ENCODE peak calls at places on chromosomes 2 and 18, in five cellular contexts. U is HCT116, Y is stomach, J is H1, Z is sigmoid colon. M is an unnamed sample.

GRCh38 chr2:70616168-70616694 is 62.6 kb upstream of the TGFA start:
- DNase-seq in U (no peak), Y (no peak), J (no peak), Z (no peak), M (no peak)

GRCh38 chr2:51720826-51721225 is 688.9 kb upstream of the NRXN1 start:
- DNase-seq in U (no peak), Y (no peak), J (no peak), Z (no peak), M (no peak)

GRCh38 chr2:152434395-152435182 is 99.6 kb downstream of the FMNL2 start:
- DNase-seq in U (no peak), Y (no peak), J (no peak), Z (no peak), M (no peak)

GRCh38 chr18:59650266-59650820 is 46.9 kb downstream of the CCBE1 start:
- DNase-seq in U (no peak), Y (no peak), J (peak), Z (no peak), M (no peak)

GRCh38 chr2:102736174-102736606 is 25.6 kb upstream of the TMEM182 start:
- DNase-seq in U (no peak), Y (peak), J (no peak), Z (no peak), M (no peak)

GRCh38 chr2:7986431-7986830 is 695.4 kb upstream of the ID2 start:
- DNase-seq in U (no peak), Y (no peak), J (no peak), Z (no peak), M (no peak)

GRCh38 chr18:46711444-46711863 is 45.4 kb downstream of the ST8SIA5 start:
- DNase-seq in U (no peak), Y (no peak), J (no peak), Z (no peak), M (no peak)

GRCh38 chr2:120878970-120879369 is 143.3 kb downstream of the GLI2 start:
- DNase-seq in U (no peak), Y (no peak), J (no peak), Z (no peak), M (no peak)

GRCh38 chr2:169193624-169194023 is 124.3 kb downstream of the DHRS9 start:
- DNase-seq in U (no peak), Y (no peak), J (no peak), Z (no peak), M (no peak)

GRCh38 chr2:232006282-232006681 is 44.8 kb downstream of the DIS3L2 start:
- DNase-seq in U (no peak), Y (no peak), J (no peak), Z (no peak), M (no peak)

GRCh38 chr2:241795021-241795999 is 13.7 kb upstream of the NEU4 start:
- DNase-seq in U (no peak), Y (no peak), J (no peak), Z (no peak), M (no peak)

GRCh38 chr2:128444044-128444771 is 125.5 kb upstream of the HS6ST1 start:
- DNase-seq in U (no peak), Y (peak), J (peak), Z (peak), M (peak)

GRCh38 chr2:230161180-230161579 is 58.6 kb downstream of the SP110 start:
- DNase-seq in U (no peak), Y (no peak), J (no peak), Z (no peak), M (no peak)

GRCh38 chr2:12083081-12083569 is 336.7 kb downstream of the LPIN1 start:
- DNase-seq in U (no peak), Y (no peak), J (no peak), Z (no peak), M (no peak)

GRCh38 chr2:54866179-54866578 is 142.7 kb downstream of the EML6 start:
- DNase-seq in U (no peak), Y (no peak), J (no peak), Z (no peak), M (no peak)

GRCh38 chr18:34707670-34708069 is 2.4 kb upstream of the DTNA start:
- DNase-seq in U (peak), Y (no peak), J (no peak), Z (peak), M (peak)

GRCh38 chr2:240277073-240277806 is 136.8 kb upstream of the OTOS start:
- DNase-seq in U (no peak), Y (peak), J (no peak), Z (no peak), M (no peak)

GRCh38 chr2:79585701-79586428 is 73.0 kb downstream of the CTNNA2 start:
- DNase-seq in U (no peak), Y (no peak), J (no peak), Z (no peak), M (no peak)

GRCh38 chr2:20173496-20174402 is 51.2 kb downstream of the SDC1 start:
- DNase-seq in U (no peak), Y (peak), J (no peak), Z (no peak), M (peak)

GRCh38 chr2:227509824-227510619 is 38.1 kb downstream of the AGFG1 start:
- DNase-seq in U (peak), Y (no peak), J (no peak), Z (no peak), M (no peak)

GRCh38 chr2:171513719-171514160 is 8.5 kb upstream of the CYBRD1 start:
- DNase-seq in U (no peak), Y (no peak), J (no peak), Z (no peak), M (no peak)

GRCh38 chr2:19611491-19612332 is 253.3 kb upstream of the OSR1 start:
- DNase-seq in U (peak), Y (no peak), J (no peak), Z (no peak), M (no peak)

GRCh38 chr18:79950440-79951341 is 762 bp downstream of the SLC66A2 start:
- DNase-seq in U (no peak), Y (peak), J (no peak), Z (peak), M (peak)

GRCh38 chr2:3529316-3530025 is 10.1 kb upstream of the ADI1 start:
- DNase-seq in U (no peak), Y (no peak), J (peak), Z (no peak), M (no peak)

GRCh38 chr18:23143059-23143831 is 8.0 kb downstream of the CABLES1 start:
- DNase-seq in U (peak), Y (no peak), J (no peak), Z (no peak), M (no peak)

GRCh38 chr2:110770696-110771425 is 38.5 kb downstream of the ACOXL start:
- DNase-seq in U (no peak), Y (no peak), J (no peak), Z (no peak), M (no peak)

GRCh38 chr18:50886914-50887313 is 8.0 kb downstream of the ME2 start:
- DNase-seq in U (no peak), Y (no peak), J (no peak), Z (no peak), M (no peak)

GRCh38 chr18:51051105-51051712 is 21.2 kb downstream of the SMAD4 start:
- DNase-seq in U (peak), Y (no peak), J (no peak), Z (no peak), M (no peak)

GRCh38 chr2:5743992-5744391 is 51.8 kb downstream of the SOX11 start:
- DNase-seq in U (no peak), Y (no peak), J (no peak), Z (no peak), M (no peak)

GRCh38 chr2:157443090-157443489 is 799 bp downstream of the CYTIP start:
- DNase-seq in U (no peak), Y (no peak), J (no peak), Z (no peak), M (no peak)
- H3K4me3 ChIP-seq in U (no peak), Y (peak), J (no peak), Z (peak), M (peak)

DNA sequence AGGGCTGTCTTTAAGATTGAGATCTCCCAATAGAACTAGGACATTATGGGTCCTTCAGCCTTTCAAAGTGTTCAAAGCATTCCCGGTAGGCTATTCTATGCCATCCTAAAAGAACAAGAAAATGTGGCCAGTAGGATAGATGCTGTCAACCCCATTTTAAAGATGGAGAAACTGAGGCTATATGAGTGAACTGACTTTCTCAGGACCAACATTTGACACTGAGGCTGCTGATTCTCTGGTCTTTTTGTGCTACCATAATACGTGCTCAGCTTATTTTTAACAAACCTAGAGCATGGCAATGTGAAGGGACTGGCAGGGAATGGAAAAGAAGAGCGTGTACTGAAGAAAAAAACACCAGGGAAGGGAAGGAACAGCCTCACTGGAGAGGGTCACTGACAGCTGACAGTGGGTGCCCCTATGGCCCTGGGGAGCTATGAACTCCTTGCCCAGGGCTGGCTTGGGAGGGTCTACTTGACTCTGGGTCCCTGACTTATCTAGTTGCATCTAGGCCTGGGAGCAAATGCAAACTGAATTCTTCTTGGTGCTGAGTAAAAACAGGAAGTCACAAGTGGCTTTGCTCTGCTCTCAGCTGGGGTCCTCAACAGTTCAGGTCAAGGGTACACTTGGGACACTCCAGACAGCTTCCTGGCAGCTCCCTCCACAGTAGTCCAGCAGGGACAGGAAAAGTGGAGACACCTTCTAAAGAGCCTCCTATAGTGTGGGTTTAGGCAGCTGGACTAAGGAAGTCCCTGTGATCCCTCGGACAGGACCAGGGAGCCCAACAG is 2.3 kb downstream of the CYRIA start:
- DNase-seq in U (no peak), Y (no peak), J (no peak), Z (no peak), M (no peak)
- TF ChIP-seq POLR2AphosphoS5 in U (no peak), Y (no peak), J (no peak), Z (no peak), M (no peak)

GRCh38 chr2:166419616-166419934 is 43.8 kb upstream of the SCN9A start:
- DNase-seq in U (peak), Y (no peak), J (no peak), Z (no peak), M (no peak)
- TF ChIP-seq CTCF in U (peak), Y (no peak), J (no peak), Z (no peak), M (no peak)

GRCh38 chr2:180006236-180006635 is 861 bp downstream of the CWC22 start:
- DNase-seq in U (no peak), Y (no peak), J (no peak), Z (no peak), M (no peak)

GRCh38 chr2:180004731-180005130 is 2.4 kb downstream of the CWC22 start:
- DNase-seq in U (no peak), Y (no peak), J (no peak), Z (no peak), M (no peak)

GRCh38 chr2:180001726-180002125 is 5.4 kb downstream of the CWC22 start:
- DNase-seq in U (no peak), Y (no peak), J (no peak), Z (no peak), M (no peak)

GRCh38 chr2:180002198-180002597 is 4.9 kb downstream of the CWC22 start:
- DNase-seq in U (no peak), Y (no peak), J (no peak), Z (no peak), M (no peak)

GRCh38 chr2:180003566-180003965 is 3.5 kb downstream of the CWC22 start:
- DNase-seq in U (no peak), Y (no peak), J (no peak), Z (no peak), M (no peak)
- H3K4me3 ChIP-seq in U (no peak), Y (no peak), J (no peak), Z (no peak), M (no peak)

DNA sequence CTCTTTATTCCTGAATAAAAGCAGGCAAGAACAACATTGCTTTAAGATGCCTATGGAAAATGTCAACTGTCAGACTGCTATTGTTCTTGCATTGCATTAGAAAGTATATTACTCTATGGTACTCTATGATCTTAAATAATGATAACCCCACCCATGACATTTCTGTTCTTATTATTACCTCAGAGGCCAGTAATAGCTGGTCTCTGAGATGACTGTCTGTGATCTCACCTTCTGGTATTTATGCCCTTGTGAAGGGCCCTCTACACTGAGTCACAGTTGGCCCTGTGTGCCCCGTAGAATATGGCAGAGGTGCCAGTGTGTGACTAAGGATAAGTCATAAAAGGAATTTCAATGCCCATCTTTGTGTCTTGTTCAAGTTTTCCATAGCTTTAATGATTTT is 61.0 kb downstream of the SPP2 start:
- DNase-seq in U (peak), Y (no peak), J (no peak), Z (no peak), M (no peak)
- TF ChIP-seq POLR2AphosphoS5 in U (peak), Y (no peak), J (no peak), Z (no peak), M (no peak)